ENCODE peak calls at places on chromosomes 13 and 19, in ten cellular contexts. F, G, Q, W, R, I, V, S, P and X are unnamed samples. For H3K4me1, the result is how much of the 10 kb centered on the place peaks cover.

GRCh38 chr13:75481176-75482069 is 546 bp downstream of the TBC1D4 start:
- DNase-seq in V (peak), W (peak), G (peak), F (peak), P (peak), S (peak), Q (peak), R (peak), I (peak), X (peak)

GRCh38 chr19:17617807-17618192 is 62.4 kb downstream of the COLGALT1 start:
- DNase-seq in G (no peak), P (no peak), F (no peak), W (no peak), R (no peak), V (no peak), I (no peak), Q (no peak), S (no peak), X (no peak)

GRCh38 chr19:13463296-13463695 is 43.0 kb downstream of the CACNA1A start:
- DNase-seq in G (no peak), F (no peak), I (no peak), P (no peak), V (peak), W (peak), Q (no peak), R (no peak), S (peak), X (peak)

GRCh38 chr19:45231891-45232290 is 13.3 kb downstream of the EXOC3L2 start:
- DNase-seq in R (no peak), S (no peak), Q (no peak), F (no peak), I (no peak), P (peak), V (no peak), W (no peak), G (no peak), X (no peak)

GRCh38 chr13:40149611-40150283 is 494.3 kb downstream of the COG6 start:
- DNase-seq in G (no peak), V (peak), W (peak), R (peak), S (peak), F (no peak), P (no peak), Q (no peak), I (peak), X (no peak)

GRCh38 chr19:57078802-57079201 is 41.0 kb upstream of the USP29 start:
- DNase-seq in V (no peak), P (no peak), I (no peak), F (no peak), Q (no peak), S (no peak), G (no peak), W (no peak), R (no peak), X (peak)

GRCh38 chr19:9937001-9937411 is 691 bp upstream of the OLFM2 start:
- DNase-seq in F (no peak), I (peak), Q (no peak), W (no peak), G (no peak), V (peak), S (peak), R (no peak), P (no peak), X (no peak)

GRCh38 chr19:38723606-38724379 is 20.5 kb downstream of the CAPN12 start:
- DNase-seq in I (peak), V (no peak), F (no peak), R (no peak), Q (peak), W (peak), S (no peak), P (no peak), G (no peak), X (no peak)

GRCh38 chr13:28532226-28533048 is 37.5 kb upstream of the FLT1 start:
- DNase-seq in Q (peak), F (peak), I (no peak), S (peak), R (no peak), P (peak), W (peak), G (peak), V (peak), X (peak)

GRCh38 chr13:35475960-35476943 is at the start of gene MAB21L1:
- DNase-seq in G (peak), W (no peak), Q (peak), V (no peak), F (peak), S (peak), I (no peak), P (peak), R (no peak), X (peak)

GRCh38 chr19:55528030-55528801 is 8.7 kb downstream of the SBK2 start:
- DNase-seq in I (no peak), Q (no peak), S (no peak), W (no peak), V (no peak), P (no peak), G (no peak), R (peak), F (peak), X (peak)

GRCh38 chr19:38496116-38496515 is 62.6 kb downstream of the RYR1 start:
- DNase-seq in G (no peak), F (no peak), V (no peak), I (no peak), Q (no peak), W (no peak), R (no peak), P (no peak), S (no peak), X (no peak)

GRCh38 chr13:31912641-31913401 is 118.8 kb upstream of the FRY start:
- DNase-seq in F (peak), S (no peak), W (no peak), G (no peak), R (no peak), P (no peak), I (no peak), Q (no peak), V (no peak), X (no peak)

GRCh38 chr13:74077847-74078246 is 56.4 kb downstream of the KLF12 start:
- DNase-seq in F (no peak), S (no peak), V (no peak), P (no peak), R (no peak), G (no peak), Q (no peak), W (no peak), I (no peak), X (no peak)
- H3K4me1 ChIP-seq in F (under half), S (under half), V (under half), P (under half), R (under half), G (under half), Q (half or more), W (under half), I (under half), X (under half)

DNA sequence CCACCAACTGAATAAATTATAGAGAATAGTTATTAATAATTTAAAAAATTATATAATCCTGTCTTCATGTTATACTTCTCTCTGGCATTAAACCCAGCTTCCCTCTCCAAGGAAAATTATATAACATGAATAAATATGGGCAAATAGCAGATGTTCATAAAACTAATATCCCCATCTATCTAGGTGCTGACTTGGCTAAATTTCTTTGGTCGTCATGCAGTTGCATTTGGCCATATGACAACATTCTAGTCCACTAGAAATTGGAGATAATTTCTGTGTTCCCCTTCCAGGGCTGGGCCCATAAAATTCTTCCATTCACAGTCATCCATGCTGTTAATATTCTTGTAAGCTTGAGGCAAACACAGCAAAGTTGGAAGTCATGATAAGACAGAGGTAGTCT is 678.3 kb upstream of the PCDH20 start:
- DNase-seq in V (no peak), R (no peak), I (no peak), G (no peak), Q (no peak), W (no peak), P (no peak), S (no peak), F (no peak), X (no peak)
- H3K4me1 ChIP-seq in V (under half), R (under half), I (under half), G (under half), Q (under half), W (under half), P (under half), S (under half), F (under half), X (under half)

DNA sequence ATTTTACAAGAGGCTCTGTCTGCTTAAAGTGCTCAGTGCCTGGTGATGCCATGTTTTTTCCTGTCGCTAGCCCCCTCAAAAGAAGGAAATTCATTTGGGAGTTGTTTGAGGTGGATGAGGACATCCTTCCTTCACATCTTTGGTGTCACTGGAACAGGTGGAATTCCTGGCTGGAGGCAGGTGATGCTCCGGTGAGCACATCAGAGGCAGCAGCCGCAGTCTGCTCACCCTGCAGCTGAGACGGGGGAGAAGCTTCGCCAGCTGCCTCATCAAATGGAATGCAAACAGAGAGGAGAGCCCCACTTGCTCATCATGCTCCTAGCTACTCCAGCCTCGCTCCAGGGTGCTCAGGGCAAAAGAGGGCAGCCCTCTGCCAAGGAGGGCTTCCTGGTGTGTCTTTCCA is 74.1 kb upstream of the UBL3 start:
- DNase-seq in Q (no peak), S (no peak), R (peak), F (no peak), W (no peak), G (no peak), V (no peak), P (no peak), I (no peak), X (peak)
- H3K4me1 ChIP-seq in Q (under half), S (under half), R (half or more), F (under half), W (under half), G (under half), V (under half), P (under half), I (under half), X (under half)

GRCh38 chr13:26488236-26489028 is 69.1 kb upstream of the WASF3 start:
- DNase-seq in G (peak), S (no peak), I (no peak), Q (no peak), V (no peak), R (no peak), W (no peak), P (no peak), F (no peak), X (no peak)
- H3K4me1 ChIP-seq in G (under half), S (under half), I (under half), Q (under half), V (under half), R (under half), W (under half), P (under half), F (under half), X (under half)

DNA sequence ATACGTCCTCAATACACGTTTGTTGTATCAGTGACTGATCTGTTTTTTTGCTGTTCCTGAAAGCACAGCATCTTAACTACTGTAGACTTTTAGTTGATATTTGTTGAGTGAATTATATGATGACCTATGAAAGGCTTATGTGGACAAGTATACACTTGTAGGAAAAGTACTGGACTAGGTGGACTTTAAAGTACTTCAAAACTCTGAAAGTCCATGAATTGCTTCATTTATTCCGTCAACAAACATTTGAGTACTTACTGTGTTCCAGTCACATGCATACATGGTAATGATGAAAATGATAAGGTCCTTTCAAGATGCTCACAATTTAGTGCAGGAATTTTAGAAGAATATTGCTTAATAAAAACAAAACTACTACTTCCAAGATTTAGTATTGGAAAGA is 3.1 kb downstream of the WDFY2 start:
- DNase-seq in R (no peak), S (no peak), G (no peak), F (no peak), V (no peak), I (no peak), P (no peak), Q (no peak), W (no peak), X (no peak)
- H3K4me1 ChIP-seq in R (half or more), S (under half), G (under half), F (under half), V (half or more), I (under half), P (under half), Q (half or more), W (half or more), X (under half)

GRCh38 chr13:62207388-62207787 is 791.7 kb upstream of the PCDH20 start:
- DNase-seq in V (no peak), R (no peak), G (no peak), S (no peak), W (no peak), P (no peak), Q (no peak), F (no peak), I (no peak), X (no peak)
- H3K4me1 ChIP-seq in V (under half), R (under half), G (under half), S (under half), W (under half), P (under half), Q (under half), F (under half), I (under half), X (under half)

DNA sequence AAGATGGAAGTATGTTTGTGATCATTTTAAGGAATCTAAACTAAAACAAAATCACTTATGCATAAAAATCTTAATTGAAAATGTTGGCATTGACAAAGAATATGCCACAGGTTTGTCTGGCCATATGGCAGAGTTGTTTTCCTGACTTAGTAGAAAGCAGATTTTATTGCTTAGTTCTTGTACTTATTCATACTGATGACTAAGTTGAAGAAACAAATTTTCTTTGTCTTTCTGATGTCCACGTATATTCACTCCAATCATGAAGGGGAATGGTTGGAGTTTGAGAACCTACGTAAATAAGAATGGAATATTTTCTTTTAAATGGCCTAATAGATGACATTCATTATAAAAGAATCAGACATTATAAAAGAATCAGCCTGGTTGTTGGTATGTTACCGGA is 8.0 kb upstream of the GPC6 start:
- DNase-seq in F (no peak), G (no peak), I (no peak), W (no peak), P (no peak), Q (no peak), V (no peak), R (no peak), S (no peak), X (no peak)
- H3K4me1 ChIP-seq in F (under half), G (under half), I (under half), W (under half), P (under half), Q (under half), V (under half), R (under half), S (under half), X (under half)

DNA sequence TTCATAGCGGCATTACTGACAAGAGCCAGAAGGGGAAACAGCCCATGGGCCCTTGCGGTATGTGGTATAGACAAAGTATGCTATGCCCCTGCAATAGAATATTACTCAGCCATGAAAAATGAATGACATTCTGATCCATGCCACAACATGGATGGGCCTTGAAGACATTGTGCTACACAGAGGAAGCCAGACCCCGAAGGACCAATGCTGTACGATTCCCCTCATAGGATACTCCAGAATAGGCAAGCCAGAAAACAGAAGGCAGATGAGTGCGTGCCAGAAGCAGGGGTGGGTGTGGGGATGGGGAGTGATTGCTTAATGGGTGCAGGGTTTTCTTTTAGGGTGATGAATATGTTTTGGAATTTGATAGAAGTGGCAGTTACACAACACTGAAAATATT is 342.0 kb downstream of the TEX29 start:
- DNase-seq in S (no peak), R (no peak), W (no peak), Q (no peak), F (no peak), I (peak), G (no peak), P (no peak), V (no peak), X (no peak)
- H3K4me1 ChIP-seq in S (under half), R (under half), W (under half), Q (under half), F (under half), I (under half), G (under half), P (under half), V (under half), X (under half)